ENCODE peak calls at places on chromosomes 5 and 9, in eight cellular contexts. One of them, this sample, is unnamed.
A peak's percentile ranks its signal among the peaks of the same experiment; 100 is the strongest.

GRCh38 chr9:71962328-71962727 is 50.9 kb downstream of the C9orf85 start:
- DNase-seq in uterus: no peak
- DNase-seq in ovary: no peak
- DNase-seq in AG09309: no peak
- DNase-seq in neural crest cell: no peak
- DNase-seq in breast epithelium: no peak
- DNase-seq in keratinocyte: no peak
- DNase-seq in WTC11: no peak
- DNase-seq in this sample: no peak

GRCh38 chr5:56147679-56148230 is 85.4 kb downstream of the ANKRD55 start:
- DNase-seq in keratinocyte: no peak
- DNase-seq in uterus: no peak
- DNase-seq in ovary: no peak
- DNase-seq in AG09309: no peak
- DNase-seq in WTC11: no peak
- DNase-seq in breast epithelium: no peak
- DNase-seq in neural crest cell: no peak
- DNase-seq in this sample: no peak

GRCh38 chr9:137270929-137271695 is 6.4 kb upstream of the TOR4A start:
- DNase-seq in WTC11: no peak
- DNase-seq in keratinocyte: no peak
- DNase-seq in ovary: no peak
- DNase-seq in neural crest cell: no peak
- DNase-seq in AG09309: no peak
- DNase-seq in uterus: no peak
- DNase-seq in breast epithelium: peak; percentile 71
- DNase-seq in this sample: no peak

GRCh38 chr5:124519396-124519795 is 227.0 kb downstream of the ZNF608 start:
- DNase-seq in uterus: peak; percentile 26
- DNase-seq in WTC11: no peak
- DNase-seq in ovary: no peak
- DNase-seq in breast epithelium: no peak
- DNase-seq in keratinocyte: no peak
- DNase-seq in AG09309: peak; percentile 70
- DNase-seq in neural crest cell: no peak
- DNase-seq in this sample: no peak

GRCh38 chr9:130220351-130220750 is 45.2 kb upstream of the HMCN2 start:
- DNase-seq in uterus: peak; percentile 70
- DNase-seq in neural crest cell: no peak
- DNase-seq in AG09309: no peak
- DNase-seq in WTC11: no peak
- DNase-seq in keratinocyte: no peak
- DNase-seq in breast epithelium: no peak
- DNase-seq in ovary: peak; percentile 82
- DNase-seq in this sample: no peak

GRCh38 chr5:125894383-125894782 is 528.8 kb upstream of the GRAMD2B start:
- DNase-seq in breast epithelium: no peak
- DNase-seq in keratinocyte: no peak
- DNase-seq in uterus: no peak
- DNase-seq in WTC11: no peak
- DNase-seq in ovary: no peak
- DNase-seq in neural crest cell: no peak
- DNase-seq in AG09309: no peak
- DNase-seq in this sample: no peak

GRCh38 chr5:67092447-67093023 is 104.1 kb downstream of the CD180 start:
- DNase-seq in neural crest cell: no peak
- DNase-seq in keratinocyte: no peak
- DNase-seq in ovary: no peak
- DNase-seq in uterus: no peak
- DNase-seq in WTC11: no peak
- DNase-seq in AG09309: no peak
- DNase-seq in breast epithelium: no peak
- DNase-seq in this sample: no peak

GRCh38 chr5:37816883-37817282 is 23.0 kb downstream of the GDNF start:
- DNase-seq in neural crest cell: no peak
- DNase-seq in WTC11: no peak
- DNase-seq in breast epithelium: no peak
- DNase-seq in uterus: no peak
- DNase-seq in AG09309: no peak
- DNase-seq in ovary: no peak
- DNase-seq in keratinocyte: no peak
- DNase-seq in this sample: no peak

GRCh38 chr5:133853972-133854371 is 114.5 kb downstream of the C5orf15 start:
- DNase-seq in ovary: no peak
- DNase-seq in neural crest cell: no peak
- DNase-seq in WTC11: no peak
- DNase-seq in breast epithelium: no peak
- DNase-seq in AG09309: no peak
- DNase-seq in keratinocyte: no peak
- DNase-seq in uterus: no peak
- DNase-seq in this sample: no peak

GRCh38 chr5:54673523-54674225 is 156.1 kb downstream of the SNX18 start:
- DNase-seq in WTC11: no peak
- DNase-seq in keratinocyte: no peak
- DNase-seq in neural crest cell: no peak
- DNase-seq in ovary: peak; percentile 81
- DNase-seq in AG09309: no peak
- DNase-seq in breast epithelium: no peak
- DNase-seq in uterus: no peak
- DNase-seq in this sample: no peak

GRCh38 chr5:147482426-147483196 is 27.3 kb downstream of the DPYSL3 start:
- DNase-seq in breast epithelium: no peak
- DNase-seq in neural crest cell: no peak
- DNase-seq in WTC11: no peak
- DNase-seq in ovary: no peak
- DNase-seq in uterus: no peak
- DNase-seq in keratinocyte: no peak
- DNase-seq in AG09309: no peak
- DNase-seq in this sample: no peak

GRCh38 chr9:72952914-72953313 is at the start of gene ALDH1A1:
- DNase-seq in neural crest cell: no peak
- DNase-seq in WTC11: no peak
- DNase-seq in keratinocyte: no peak
- DNase-seq in AG09309: no peak
- DNase-seq in ovary: no peak
- DNase-seq in uterus: no peak
- DNase-seq in breast epithelium: no peak
- DNase-seq in this sample: no peak

GRCh38 chr5:78133423-78133822 is 161.1 kb downstream of the AP3B1 start:
- DNase-seq in WTC11: no peak
- DNase-seq in keratinocyte: no peak
- DNase-seq in neural crest cell: no peak
- DNase-seq in uterus: no peak
- DNase-seq in AG09309: no peak
- DNase-seq in breast epithelium: no peak
- DNase-seq in ovary: no peak
- DNase-seq in this sample: no peak

GRCh38 chr9:99400184-99400731 is 178.2 kb downstream of the SEC61B start:
- DNase-seq in WTC11: no peak
- DNase-seq in uterus: no peak
- DNase-seq in breast epithelium: no peak
- DNase-seq in keratinocyte: no peak
- DNase-seq in AG09309: no peak
- DNase-seq in neural crest cell: no peak
- DNase-seq in ovary: no peak
- DNase-seq in this sample: no peak

GRCh38 chr5:57167201-57167600 is 6.7 kb upstream of the GPBP1 start:
- DNase-seq in ovary: no peak
- DNase-seq in uterus: no peak
- DNase-seq in neural crest cell: no peak
- DNase-seq in breast epithelium: no peak
- DNase-seq in AG09309: no peak
- DNase-seq in keratinocyte: no peak
- DNase-seq in WTC11: no peak
- DNase-seq in this sample: no peak

GRCh38 chr5:158174918-158175663 is 316.1 kb upstream of the CLINT1 start:
- DNase-seq in neural crest cell: peak; percentile 84
- DNase-seq in uterus: peak; percentile 85
- DNase-seq in ovary: peak; percentile 83
- DNase-seq in AG09309: peak; percentile 32
- DNase-seq in keratinocyte: no peak
- DNase-seq in breast epithelium: peak; percentile 41
- DNase-seq in WTC11: peak; percentile 85
- DNase-seq in this sample: peak; percentile 75

GRCh38 chr5:112018846-112019245 is 261.9 kb upstream of the NREP start:
- DNase-seq in keratinocyte: no peak
- DNase-seq in AG09309: no peak
- DNase-seq in neural crest cell: no peak
- DNase-seq in uterus: no peak
- DNase-seq in breast epithelium: no peak
- DNase-seq in ovary: no peak
- DNase-seq in WTC11: no peak
- DNase-seq in this sample: no peak

DNA sequence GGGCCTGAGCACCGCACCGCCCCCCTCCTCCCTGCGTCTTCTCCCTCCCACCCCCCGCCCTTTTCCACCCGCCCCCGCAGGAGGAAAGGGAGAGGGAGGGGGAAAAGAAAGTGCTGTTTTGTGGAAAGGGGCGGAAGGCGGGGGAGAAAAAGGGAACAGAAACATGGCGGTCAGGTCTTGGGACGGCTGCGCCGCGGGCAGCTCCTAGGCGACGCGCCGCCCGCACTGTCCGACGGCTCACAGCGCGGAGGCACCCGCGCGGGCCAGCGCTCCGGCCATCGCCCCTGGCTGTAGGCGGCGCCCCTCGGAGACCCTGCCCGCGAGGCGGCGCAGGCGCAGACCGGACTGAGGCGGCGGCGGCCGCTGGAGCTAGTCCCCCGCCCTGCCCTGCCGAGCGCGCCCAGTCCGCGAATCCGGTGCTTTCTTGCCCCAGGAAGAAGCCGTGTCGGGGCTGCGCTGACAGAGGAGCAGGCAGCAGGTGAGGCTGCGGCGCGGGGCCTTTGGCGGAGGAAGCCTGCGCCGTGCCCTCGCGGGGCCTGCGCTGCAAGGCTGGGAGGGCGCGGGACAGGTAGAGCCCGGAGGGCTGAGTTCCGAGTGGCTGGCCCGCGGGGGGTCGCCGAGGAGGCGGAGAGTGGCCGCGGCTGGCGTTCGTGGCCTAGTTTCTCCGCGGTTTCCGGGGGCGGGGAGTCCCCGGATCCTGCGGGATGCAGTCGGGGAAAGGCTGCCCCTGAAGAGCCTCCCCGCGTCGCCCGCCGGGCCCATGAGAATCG is at the start of gene DENND4C:
- DNase-seq in keratinocyte: no peak
- DNase-seq in AG09309: peak; percentile 33
- DNase-seq in WTC11: peak; percentile 91
- DNase-seq in uterus: peak; percentile 82
- DNase-seq in breast epithelium: peak; percentile 76
- DNase-seq in ovary: peak; percentile 89
- DNase-seq in neural crest cell: peak; percentile 86
- DNase-seq in this sample: peak; percentile 90
- TF ChIP-seq CTCF in keratinocyte: no peak
- TF ChIP-seq CTCF in AG09309: no peak
- TF ChIP-seq CTCF in WTC11: no peak
- TF ChIP-seq CTCF in uterus: peak; percentile 10
- TF ChIP-seq CTCF in breast epithelium: peak; percentile 12
- TF ChIP-seq CTCF in ovary: no peak
- TF ChIP-seq CTCF in neural crest cell: peak; percentile 10
- TF ChIP-seq CTCF in this sample: no peak

GRCh38 chr9:128947423-128948310 is at the start of the genes DOLK and NUP188:
- DNase-seq in breast epithelium: peak; percentile 93
- DNase-seq in ovary: peak; percentile 99
- DNase-seq in keratinocyte: no peak
- DNase-seq in neural crest cell: peak; percentile 99
- DNase-seq in uterus: peak; percentile 98
- DNase-seq in AG09309: peak; percentile 43
- DNase-seq in WTC11: peak; percentile 98
- DNase-seq in this sample: peak; percentile 100
- TF ChIP-seq CTCF in breast epithelium: no peak
- TF ChIP-seq CTCF in ovary: no peak
- TF ChIP-seq CTCF in keratinocyte: peak; percentile 0
- TF ChIP-seq CTCF in neural crest cell: no peak
- TF ChIP-seq CTCF in uterus: no peak
- TF ChIP-seq CTCF in AG09309: no peak
- TF ChIP-seq CTCF in WTC11: no peak
- TF ChIP-seq CTCF in this sample: peak; percentile 3

GRCh38 chr5:72955143-72955767 is 586 bp upstream of the FCHO2 start:
- DNase-seq in breast epithelium: no peak
- DNase-seq in neural crest cell: no peak
- DNase-seq in keratinocyte: no peak
- DNase-seq in uterus: no peak
- DNase-seq in AG09309: no peak
- DNase-seq in WTC11: peak; percentile 70
- DNase-seq in ovary: peak; percentile 87
- DNase-seq in this sample: no peak
- TF ChIP-seq CTCF in breast epithelium: no peak
- TF ChIP-seq CTCF in neural crest cell: no peak
- TF ChIP-seq CTCF in keratinocyte: no peak
- TF ChIP-seq CTCF in uterus: no peak
- TF ChIP-seq CTCF in AG09309: no peak
- TF ChIP-seq CTCF in WTC11: no peak
- TF ChIP-seq CTCF in ovary: no peak
- TF ChIP-seq CTCF in this sample: no peak

DNA sequence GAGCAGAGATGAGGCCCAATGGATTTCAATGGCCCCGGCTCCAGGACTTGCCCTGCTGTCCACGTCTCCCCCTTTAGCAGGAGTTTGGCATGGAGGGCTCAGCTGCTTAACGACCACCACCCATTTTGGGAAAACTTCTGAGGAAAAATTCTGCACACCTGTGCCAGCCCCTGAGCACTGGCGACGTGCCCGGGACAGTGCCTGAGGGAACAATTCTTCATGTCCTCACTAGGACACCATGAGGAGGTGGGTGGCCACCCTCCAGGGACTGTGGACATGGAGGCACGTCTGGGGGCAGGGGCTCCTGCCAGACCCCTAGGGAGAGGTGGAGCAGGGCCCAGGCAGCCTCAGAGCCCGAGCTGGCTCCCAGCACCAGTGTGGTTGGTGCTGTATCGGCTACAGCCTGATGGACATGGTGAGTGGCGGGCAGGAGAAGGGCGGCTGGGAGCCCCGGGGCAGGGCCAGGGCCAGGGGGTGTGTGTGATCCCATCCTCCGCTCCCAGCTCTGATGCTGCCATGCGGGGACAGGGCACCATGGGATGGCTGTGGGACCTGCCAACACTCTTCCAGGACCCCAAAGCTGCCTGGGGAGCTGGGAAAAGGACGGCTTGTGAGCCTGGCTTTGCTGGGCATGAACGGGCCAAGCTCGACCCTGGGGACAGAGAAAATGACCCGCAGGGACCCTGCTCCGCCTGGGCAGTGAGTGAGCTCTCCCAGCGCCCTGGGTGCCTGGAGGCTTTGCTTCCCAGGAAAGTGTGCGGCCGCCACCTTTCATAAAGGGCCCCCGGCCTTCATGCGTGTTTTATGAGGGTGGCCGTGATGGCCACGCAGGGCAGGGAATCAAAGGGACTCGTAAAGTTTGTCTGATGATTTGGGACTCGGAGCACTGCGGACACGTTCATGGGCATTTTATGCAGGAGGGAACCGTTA is 3.6 kb upstream of the QSOX2 start:
- DNase-seq in neural crest cell: no peak
- DNase-seq in keratinocyte: no peak
- DNase-seq in uterus: no peak
- DNase-seq in ovary: no peak
- DNase-seq in WTC11: no peak
- DNase-seq in AG09309: no peak
- DNase-seq in breast epithelium: no peak
- DNase-seq in this sample: no peak
- TF ChIP-seq CTCF in neural crest cell: no peak
- TF ChIP-seq CTCF in keratinocyte: no peak
- TF ChIP-seq CTCF in uterus: no peak
- TF ChIP-seq CTCF in ovary: no peak
- TF ChIP-seq CTCF in WTC11: no peak
- TF ChIP-seq CTCF in AG09309: no peak
- TF ChIP-seq CTCF in breast epithelium: no peak
- TF ChIP-seq CTCF in this sample: no peak

This sample was measured in GM13976.